ENCODE peak calls at places on chromosomes 4 and X, in four cellular contexts. W, U, I and Z are unnamed samples.
A peak's percentile ranks its signal among the peaks of the same experiment; 100 is the strongest.

GRCh38 chrX:97389761-97390192 is 506.1 kb downstream of the RPA4 start:
- DNase-seq in W (peak; percentile 84), U (no peak), I (peak; percentile 88), Z (no peak)

GRCh38 chr4:89382439-89382838 is 74.8 kb upstream of the GPRIN3 start:
- DNase-seq in W (no peak), U (no peak), I (no peak), Z (no peak)

GRCh38 chr4:187632260-187633010 is 363.1 kb upstream of the ZFP42 start:
- DNase-seq in W (peak; percentile 6), U (no peak), I (peak; percentile 20), Z (no peak)

GRCh38 chr4:105197777-105198176 is 51.1 kb downstream of the TET2 start:
- DNase-seq in W (peak; percentile 43), U (no peak), I (no peak), Z (no peak)

GRCh38 chr4:153025402-153025801 is 89.3 kb downstream of the FHDC1 start:
- DNase-seq in W (no peak), U (no peak), I (no peak), Z (no peak)

GRCh38 chrX:102746134-102746584 is 25.6 kb downstream of the GPRASP3 start:
- DNase-seq in W (no peak), U (peak; percentile 34), I (peak; percentile 22), Z (no peak)

GRCh38 chr4:72325215-72325614 is 243.8 kb downstream of the ADAMTS3 start:
- DNase-seq in W (no peak), U (no peak), I (no peak), Z (no peak)

GRCh38 chrX:134236690-134237362 is at the start of gene CCDC160:
- DNase-seq in W (no peak), U (peak; percentile 78), I (peak; percentile 39), Z (peak; percentile 65)

GRCh38 chrX:110847334-110847733 is 51.7 kb upstream of the CHRDL1 start:
- DNase-seq in W (peak; percentile 63), U (no peak), I (peak; percentile 61), Z (peak; percentile 61)

GRCh38 chrX:38107028-38107427 is 100.7 kb downstream of the SYTL5 start:
- DNase-seq in W (no peak), U (no peak), I (no peak), Z (no peak)

GRCh38 chrX:139113682-139114081 is 402.2 kb upstream of the FGF13 start:
- DNase-seq in W (no peak), U (no peak), I (no peak), Z (no peak)

GRCh38 chr4:153112071-153112460 is 92.2 kb upstream of the TRIM2 start:
- DNase-seq in W (no peak), U (no peak), I (no peak), Z (no peak)

GRCh38 chr4:74327751-74328150 is 19.5 kb downstream of the EPGN start:
- DNase-seq in W (peak; percentile 29), U (no peak), I (no peak), Z (no peak)

GRCh38 chr4:129641179-129641578 is 545.2 kb downstream of the C4orf33 start:
- DNase-seq in W (peak; percentile 22), U (peak; percentile 62), I (peak; percentile 53), Z (peak; percentile 3)

GRCh38 chr4:10730019-10730418 is 45.5 kb upstream of the CLNK start:
- DNase-seq in W (no peak), U (no peak), I (no peak), Z (no peak)

GRCh38 chrX:140480765-140481164 is 24.1 kb downstream of the SOX3 start:
- DNase-seq in W (no peak), U (no peak), I (no peak), Z (no peak)

GRCh38 chrX:39839371-39839770 is 258.4 kb downstream of the BCOR start:
- DNase-seq in W (no peak), U (no peak), I (no peak), Z (no peak)

GRCh38 chrX:44305921-44306320 is 37.6 kb downstream of the EFHC2 start:
- DNase-seq in W (no peak), U (no peak), I (no peak), Z (no peak)

GRCh38 chrX:57251965-57252364 is 34.5 kb upstream of the FAAH2 start:
- DNase-seq in W (no peak), U (no peak), I (no peak), Z (no peak)

GRCh38 chrX:16838202-16839066 is 31.7 kb downstream of the RBBP7 start:
- DNase-seq in W (peak; percentile 80), U (peak; percentile 52), I (peak; percentile 75), Z (no peak)

GRCh38 chrX:96684339-96685204 is at the start of gene DIAPH2:
- DNase-seq in W (peak; percentile 75), U (peak; percentile 90), I (peak; percentile 84), Z (peak; percentile 39)

GRCh38 chrX:136822337-136823095 is 41.8 kb upstream of the ARHGEF6 start:
- DNase-seq in W (no peak), U (no peak), I (peak; percentile 22), Z (no peak)

DNA sequence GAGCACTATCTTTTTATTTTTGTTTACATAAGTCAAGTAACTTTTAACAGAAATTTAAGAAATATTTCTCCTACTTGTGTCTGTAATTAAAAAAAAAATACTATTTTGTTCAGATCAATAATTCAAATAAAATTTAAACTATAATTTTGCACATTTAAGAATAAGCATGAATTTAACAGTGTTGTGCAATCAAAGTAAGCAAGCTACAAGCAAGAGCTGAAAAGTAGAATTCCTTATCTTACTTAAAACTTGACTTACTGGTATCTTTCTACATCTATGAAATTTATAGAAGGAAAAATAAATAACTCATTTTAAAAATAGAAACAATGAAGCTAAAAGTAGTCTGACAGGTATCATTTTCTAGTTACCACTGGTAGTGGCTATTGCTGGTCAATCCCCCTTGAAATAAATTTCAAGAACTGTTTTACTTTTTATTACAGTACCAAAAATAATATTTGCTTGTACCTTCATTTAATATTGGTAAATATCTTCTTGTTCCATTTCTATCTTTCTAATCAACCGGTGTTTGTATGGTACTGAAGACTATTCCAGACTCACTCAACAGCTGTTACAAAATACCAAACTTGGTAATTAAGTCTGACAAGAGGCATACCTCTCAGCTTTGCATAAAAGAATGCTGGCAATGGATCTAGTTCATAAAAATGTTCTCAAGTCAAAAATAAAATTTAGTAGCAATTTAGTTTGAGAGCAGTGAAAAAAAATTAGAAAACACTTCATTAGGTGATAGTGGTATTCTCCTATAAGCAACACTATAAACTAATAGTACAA is 62.2 kb downstream of the NOCT start:
- DNase-seq in W (no peak), U (no peak), I (no peak), Z (no peak)
- H3K4me1 ChIP-seq in W (no peaks in the 10 kb centered on the region), U (no peaks in the 10 kb centered on the region), I (peaks cover 1% of the 10 kb centered on the region), Z (peaks cover 7% of the 10 kb centered on the region)

GRCh38 chrX:125680366-125680765 is 360.7 kb downstream of the TEX13C start:
- DNase-seq in W (no peak), U (no peak), I (no peak), Z (no peak)
- H3K9ac ChIP-seq in W (no peak overlapping the region), U (no peak overlapping the region), I (no peak overlapping the region), Z (no peak overlapping the region)

GRCh38 chr4:54092405-54092759 is 7.6 kb upstream of the GSX2 start:
- DNase-seq in W (no peak), U (no peak), I (no peak), Z (no peak)

GRCh38 chr4:54095110-54095800 is 4.7 kb upstream of the GSX2 start:
- DNase-seq in W (no peak), U (peak; percentile 39), I (no peak), Z (no peak)

GRCh38 chr4:54092800-54093608 is 7.0 kb upstream of the GSX2 start:
- DNase-seq in W (no peak), U (peak; percentile 34), I (no peak), Z (no peak)

GRCh38 chr4:54094449-54094848 is 5.5 kb upstream of the GSX2 start:
- DNase-seq in W (no peak), U (no peak), I (no peak), Z (no peak)

DNA sequence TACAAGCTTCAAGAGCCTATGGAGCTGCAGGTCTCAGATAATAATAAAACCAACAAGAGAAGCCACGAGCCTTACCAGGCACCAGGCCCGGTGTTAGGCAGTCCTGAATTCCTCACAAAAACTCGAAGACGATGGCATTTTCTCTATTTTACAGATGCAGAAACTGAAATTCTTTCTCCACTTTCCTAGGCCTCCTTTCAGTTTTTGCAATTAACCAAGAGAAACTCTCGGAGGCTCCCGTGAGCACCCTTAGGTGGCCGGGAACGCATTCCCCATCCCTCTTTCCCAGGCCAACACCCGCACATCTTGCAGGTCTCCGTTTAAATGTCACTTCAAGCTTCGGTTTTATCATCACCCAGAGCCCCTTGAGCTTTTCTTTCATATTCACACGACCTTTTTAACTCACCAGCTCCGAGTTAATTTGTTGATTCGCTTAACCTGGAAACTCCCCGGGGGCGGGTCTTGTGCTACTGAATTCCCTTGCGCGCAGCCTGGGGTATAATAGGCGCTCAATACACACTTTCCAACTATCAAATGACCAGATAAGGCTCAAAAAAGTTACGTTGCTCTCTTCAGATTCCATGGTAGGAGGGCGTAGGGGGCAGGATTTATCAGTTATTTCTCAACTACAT is 6.2 kb upstream of the GSX2 start:
- DNase-seq in W (no peak), U (peak; percentile 71), I (no peak), Z (no peak)
- H4K8ac ChIP-seq in W (no peak overlapping the region), U (no peak overlapping the region), I (no peak overlapping the region), Z (no peak overlapping the region)

DNA sequence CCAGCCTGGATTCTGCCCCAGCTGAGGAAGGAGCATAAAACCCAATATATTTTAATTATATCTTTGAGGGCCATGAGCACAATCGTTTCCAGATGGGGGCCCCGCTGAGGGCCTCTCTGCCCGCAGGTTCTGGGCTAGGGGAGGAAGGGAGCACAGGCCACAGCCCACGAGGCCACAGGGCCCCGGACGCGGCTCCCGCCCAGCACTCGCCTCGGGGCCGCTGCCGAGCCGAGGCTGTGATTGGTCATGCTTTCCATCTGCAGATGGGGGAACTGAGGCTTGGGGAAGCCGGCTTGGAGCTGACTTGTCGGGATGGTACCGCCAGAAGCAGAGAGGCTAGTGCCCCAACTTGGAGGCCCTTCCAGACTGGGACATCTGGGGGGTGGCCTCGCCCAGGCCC is 34.0 kb downstream of the TACC3 start:
- DNase-seq in W (no peak), U (no peak), I (no peak), Z (no peak)
- H3K4me1 ChIP-seq in W (no peaks in the 10 kb centered on the region), U (no peaks in the 10 kb centered on the region), I (peaks cover 29% of the 10 kb centered on the region), Z (peaks cover 33% of the 10 kb centered on the region)

GRCh38 chr4:57102050-57102564 is 8.1 kb downstream of the IGFBP7 start:
- DNase-seq in W (peak; percentile 88), U (no peak), I (peak; percentile 90), Z (no peak)

GRCh38 chr4:57099363-57099762 is 10.8 kb downstream of the IGFBP7 start:
- DNase-seq in W (no peak), U (no peak), I (no peak), Z (no peak)

GRCh38 chr4:57100979-57101629 is 9.1 kb downstream of the IGFBP7 start:
- DNase-seq in W (no peak), U (no peak), I (no peak), Z (no peak)

GRCh38 chr4:57104706-57105560 is 5.3 kb downstream of the IGFBP7 start:
- DNase-seq in W (peak; percentile 30), U (no peak), I (peak; percentile 79), Z (no peak)

DNA sequence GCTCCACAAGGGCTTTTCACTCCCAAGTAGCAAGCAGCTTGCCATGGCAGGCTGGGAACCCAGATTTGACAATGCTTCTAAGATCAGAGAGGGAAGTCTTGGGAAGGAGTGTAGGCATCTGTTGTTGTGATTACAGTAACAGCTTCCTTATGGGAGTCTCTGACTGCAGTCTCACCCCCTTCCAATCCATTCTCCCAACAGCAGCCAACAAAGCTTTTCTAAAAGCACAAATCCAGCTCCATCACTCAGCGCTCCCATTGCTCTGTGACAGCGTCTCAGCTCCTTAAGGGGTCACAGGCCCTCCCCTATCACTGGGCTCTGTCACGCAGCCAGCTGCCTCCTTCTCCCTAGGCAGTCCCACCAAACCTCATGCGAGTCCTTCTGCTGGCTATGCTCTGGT is 7.1 kb downstream of the IGFBP7 start:
- DNase-seq in W (peak; percentile 35), U (no peak), I (peak; percentile 70), Z (no peak)
- H3K9ac ChIP-seq in W (peak overlapping the region; percentile 44), U (no peak overlapping the region), I (peak overlapping the region; percentile 69), Z (no peak overlapping the region)